ENCODE peak calls at places on chromosomes 2 and 18, in four cellular contexts. N is HepG2, E is A549, U is endothelial cell of umbilical vein. W is an unnamed sample.

GRCh38 chr2:202339052-202339870 is 36.9 kb upstream of the BMPR2 start:
- DNase-seq in N (peak; percentile 87), E (peak; percentile 45), U (peak; percentile 80), W (no peak)

GRCh38 chr2:182186132-182186735 is 200.6 kb downstream of the PPP1R1C start:
- DNase-seq in N (peak; percentile 31), E (peak; percentile 30), U (peak; percentile 67), W (peak; percentile 41)

GRCh38 chr2:7601990-7602389 is 684.8 kb downstream of the RNF144A start:
- DNase-seq in N (no peak), E (no peak), U (no peak), W (no peak)

GRCh38 chr2:85503168-85503610 is 35.8 kb upstream of the MAT2A start:
- DNase-seq in N (peak; percentile 47), E (peak; percentile 51), U (no peak), W (peak; percentile 54)

GRCh38 chr2:235894839-235895238 is 273.3 kb downstream of the GBX2 start:
- DNase-seq in N (no peak), E (no peak), U (no peak), W (no peak)

GRCh38 chr2:26479971-26480750 is 2.2 kb upstream of the OTOF start:
- DNase-seq in N (no peak), E (no peak), U (no peak), W (no peak)

GRCh38 chr18:8773980-8774379 is 68.6 kb downstream of the MTCL1 start:
- DNase-seq in N (no peak), E (no peak), U (no peak), W (no peak)

GRCh38 chr2:41720702-41721344 is 327.0 kb upstream of the PKDCC start:
- DNase-seq in N (no peak), E (no peak), U (peak; percentile 8), W (no peak)

GRCh38 chr2:220931491-220931890 is 640.6 kb downstream of the EPHA4 start:
- DNase-seq in N (no peak), E (no peak), U (no peak), W (no peak)

GRCh38 chr2:44821500-44821899 is 120.0 kb upstream of the SIX3 start:
- DNase-seq in N (no peak), E (no peak), U (no peak), W (no peak)

GRCh38 chr2:44829771-44830170 is 111.7 kb upstream of the SIX3 start:
- DNase-seq in N (no peak), E (no peak), U (no peak), W (no peak)

GRCh38 chr2:44826601-44827000 is 114.9 kb upstream of the SIX3 start:
- DNase-seq in N (no peak), E (no peak), U (no peak), W (no peak)

GRCh38 chr2:44822174-44822573 is 119.3 kb upstream of the SIX3 start:
- DNase-seq in N (no peak), E (no peak), U (no peak), W (no peak)

DNA sequence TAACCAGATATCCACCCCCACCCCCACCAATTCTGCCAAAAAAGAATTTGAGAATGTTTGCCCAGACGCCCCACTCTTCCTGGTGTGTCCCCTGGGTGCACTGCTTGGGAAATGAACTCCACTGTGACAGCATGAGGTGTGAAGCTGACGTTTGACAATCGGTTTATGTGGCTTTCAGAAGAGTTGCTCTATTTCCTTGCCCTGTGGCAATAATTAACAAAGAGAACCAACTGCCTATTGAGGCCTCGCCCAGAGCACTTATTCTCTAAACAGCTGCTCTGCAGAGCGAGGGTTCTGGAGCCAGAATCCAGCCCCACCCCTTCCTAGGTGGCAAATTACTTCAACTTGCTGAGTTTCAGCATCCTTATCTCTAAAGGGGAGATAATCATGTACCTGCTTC is 115.8 kb upstream of the SIX3 start:
- DNase-seq in N (no peak), E (no peak), U (no peak), W (peak; percentile 44)
- TF ChIP-seq MYC in N (no peak), E (no peak), U (no peak), W (no peak)

GRCh38 chr2:165889761-165890242 is 63.8 kb downstream of the TTC21B start:
- DNase-seq in N (no peak), E (no peak), U (no peak), W (no peak)

GRCh38 chr2:165891943-165892342 is 61.6 kb downstream of the TTC21B start:
- DNase-seq in N (no peak), E (no peak), U (no peak), W (no peak)

GRCh38 chr2:165891345-165891744 is 62.2 kb downstream of the TTC21B start:
- DNase-seq in N (no peak), E (no peak), U (no peak), W (no peak)

GRCh38 chr2:165889158-165889557 is 64.4 kb downstream of the TTC21B start:
- DNase-seq in N (no peak), E (no peak), U (no peak), W (no peak)

DNA sequence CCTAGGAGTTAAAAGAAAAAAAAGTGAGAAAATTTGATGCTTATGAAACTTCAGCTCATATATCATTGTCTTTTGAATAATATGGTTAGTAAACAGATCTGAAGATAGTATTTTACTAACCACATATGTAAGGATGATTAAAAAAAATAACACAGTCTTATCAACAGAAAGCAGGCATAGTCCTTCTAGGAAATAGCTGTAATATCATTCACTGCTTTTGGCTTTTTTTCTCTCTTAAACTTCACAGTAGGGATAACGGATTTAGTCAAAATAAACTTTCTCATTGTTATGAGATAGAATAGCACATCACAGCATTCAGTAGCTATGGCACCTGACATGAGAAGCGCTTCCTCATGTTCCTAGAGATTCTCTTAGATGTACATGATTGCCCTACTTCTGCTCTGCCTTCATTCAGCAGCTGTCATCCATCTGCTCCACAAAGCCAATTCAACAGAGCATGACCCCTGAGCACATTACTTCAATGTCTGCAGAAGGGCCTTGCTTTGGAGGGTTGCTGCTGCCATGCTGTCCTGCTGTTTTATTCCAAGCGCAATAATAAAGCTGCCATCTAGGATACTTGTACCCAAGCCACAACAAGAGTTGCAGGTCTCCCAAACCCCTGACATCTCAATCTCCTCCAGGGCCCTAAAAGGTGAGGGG is 67.0 kb downstream of the TTC21B start:
- DNase-seq in N (no peak), E (no peak), U (no peak), W (no peak)
- TF ChIP-seq POLR2A in N (no peak), E (no peak), U (no peak), W (no peak)

GRCh38 chr2:217740178-217740577 is 262.6 kb downstream of the TNS1 start:
- DNase-seq in N (no peak), E (no peak), U (no peak), W (no peak)
- TF ChIP-seq MYC in N (no peak), E (no peak), U (no peak), W (no peak)

GRCh38 chr2:159797468-159798375 is at the start of gene CD302:
- DNase-seq in N (peak; percentile 68), E (peak; percentile 42), U (peak; percentile 75), W (peak; percentile 82)
- TF ChIP-seq POLR2A in N (peak; percentile 55), E (peak; percentile 25), U (peak; percentile 72), W (peak; percentile 47)

GRCh38 chr2:66508358-66509071 is 73.6 kb downstream of the MEIS1 start:
- DNase-seq in N (no peak), E (no peak), U (peak; percentile 47), W (no peak)
- TF ChIP-seq MYC in N (no peak), E (no peak), U (no peak), W (no peak)

GRCh38 chr2:109027702-109028101 is 38.7 kb upstream of the EDAR start:
- DNase-seq in N (no peak), E (no peak), U (no peak), W (no peak)
- TF ChIP-seq POLR2A in N (no peak), E (no peak), U (no peak), W (no peak)

DNA sequence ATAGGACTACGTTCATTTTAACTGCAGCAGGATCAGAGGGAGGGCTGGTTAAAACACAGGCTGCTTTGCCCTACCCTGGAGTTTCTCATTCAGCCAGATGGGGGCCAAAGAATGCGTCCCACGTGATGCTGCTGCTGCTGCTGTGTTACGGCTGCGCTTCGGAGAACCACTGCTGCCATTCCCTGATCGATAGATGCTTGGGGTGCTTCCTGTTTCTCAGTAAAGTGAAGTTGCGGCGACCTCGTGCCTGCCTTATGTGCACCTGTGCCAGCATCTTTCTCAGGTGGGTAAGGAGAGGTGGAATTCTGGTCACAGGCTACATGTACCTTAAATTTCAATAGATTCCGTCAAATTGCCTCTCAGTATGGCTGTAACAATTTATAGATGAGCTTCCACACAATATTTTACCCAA is 24.7 kb upstream of the TOGARAM2 start:
- DNase-seq in N (peak; percentile 62), E (no peak), U (no peak), W (peak; percentile 51)
- TF ChIP-seq MYC in N (peak; percentile 63), E (no peak), U (no peak), W (no peak)

GRCh38 chr18:46096651-46097300 is 1.3 kb downstream of the ATP5F1A start:
- DNase-seq in N (no peak), E (peak; percentile 15), U (no peak), W (peak; percentile 29)

GRCh38 chr18:46097378-46097852 is 681 bp downstream of the ATP5F1A start:
- DNase-seq in N (no peak), E (no peak), U (no peak), W (peak; percentile 53)

GRCh38 chr18:46098616-46098933 is 479 bp upstream of the ATP5F1A start:
- DNase-seq in N (no peak), E (no peak), U (no peak), W (no peak)

GRCh38 chr18:46099463-46099862 is 1.4 kb upstream of the ATP5F1A start:
- DNase-seq in N (no peak), E (no peak), U (no peak), W (no peak)

GRCh38 chr18:46097853-46098615 is at the start of gene ATP5F1A:
- DNase-seq in N (peak; percentile 77), E (peak; percentile 78), U (peak; percentile 89), W (peak; percentile 87)
- TF ChIP-seq POLR2A in N (peak; percentile 91), E (peak; percentile 86), U (peak; percentile 76), W (peak; percentile 62)